ENCODE peak calls at places on chromosomes 13 and 19, in seven cellular contexts. One of them, this sample, is unnamed.
A peak's percentile ranks its signal among the peaks of the same experiment; 100 is the strongest.

GRCh38 chr13:100176781-100177389 is 88.0 kb downstream of the PCCA start:
- DNase-seq in endodermal cell: no peak
- DNase-seq in GM23248: peak; percentile 10
- DNase-seq in CD8-positive, alpha-beta T cell: no peak
- DNase-seq in spleen: no peak
- DNase-seq in heart right ventricle: no peak
- DNase-seq in SK-N-SH: peak; percentile 22
- DNase-seq in this sample: no peak

GRCh38 chr13:86830046-86830445 is 841.1 kb upstream of the SLITRK5 start:
- DNase-seq in spleen: no peak
- DNase-seq in SK-N-SH: no peak
- DNase-seq in CD8-positive, alpha-beta T cell: no peak
- DNase-seq in GM23248: no peak
- DNase-seq in endodermal cell: no peak
- DNase-seq in heart right ventricle: no peak
- DNase-seq in this sample: no peak

GRCh38 chr19:55369651-55370304 is 485 bp downstream of the IL11 start:
- DNase-seq in spleen: no peak
- DNase-seq in SK-N-SH: peak; percentile 96
- DNase-seq in GM23248: peak; percentile 95
- DNase-seq in heart right ventricle: no peak
- DNase-seq in endodermal cell: peak; percentile 95
- DNase-seq in CD8-positive, alpha-beta T cell: no peak
- DNase-seq in this sample: peak; percentile 50

GRCh38 chr19:18708452-18709231 is 25.2 kb downstream of the CRTC1 start:
- DNase-seq in GM23248: no peak
- DNase-seq in SK-N-SH: peak; percentile 22
- DNase-seq in heart right ventricle: no peak
- DNase-seq in CD8-positive, alpha-beta T cell: no peak
- DNase-seq in endodermal cell: no peak
- DNase-seq in spleen: no peak
- DNase-seq in this sample: no peak

GRCh38 chr19:49301165-49301865 is 23.7 kb downstream of the SLC6A16 start:
- DNase-seq in CD8-positive, alpha-beta T cell: peak; percentile 82
- DNase-seq in spleen: peak; percentile 97
- DNase-seq in GM23248: peak; percentile 60
- DNase-seq in SK-N-SH: peak; percentile 72
- DNase-seq in endodermal cell: peak; percentile 94
- DNase-seq in heart right ventricle: peak; percentile 83
- DNase-seq in this sample: peak; percentile 92

GRCh38 chr19:29247912-29248311 is 35.0 kb upstream of the UQCRFS1 start:
- DNase-seq in CD8-positive, alpha-beta T cell: no peak
- DNase-seq in spleen: no peak
- DNase-seq in SK-N-SH: no peak
- DNase-seq in endodermal cell: peak; percentile 68
- DNase-seq in heart right ventricle: no peak
- DNase-seq in GM23248: peak; percentile 10
- DNase-seq in this sample: no peak

GRCh38 chr13:109790951-109791605 is 4.7 kb upstream of the IRS2 start:
- DNase-seq in GM23248: peak; percentile 44
- DNase-seq in SK-N-SH: peak; percentile 69
- DNase-seq in CD8-positive, alpha-beta T cell: peak; percentile 50
- DNase-seq in endodermal cell: peak; percentile 75
- DNase-seq in heart right ventricle: no peak
- DNase-seq in spleen: no peak
- DNase-seq in this sample: peak; percentile 46

GRCh38 chr19:49910179-49910578 is 13.5 kb upstream of the IL4I1 start:
- DNase-seq in heart right ventricle: no peak
- DNase-seq in endodermal cell: no peak
- DNase-seq in GM23248: no peak
- DNase-seq in SK-N-SH: no peak
- DNase-seq in CD8-positive, alpha-beta T cell: no peak
- DNase-seq in spleen: no peak
- DNase-seq in this sample: no peak

GRCh38 chr13:32947886-32948285 is 68.3 kb upstream of the KL start:
- DNase-seq in CD8-positive, alpha-beta T cell: no peak
- DNase-seq in heart right ventricle: no peak
- DNase-seq in GM23248: no peak
- DNase-seq in spleen: no peak
- DNase-seq in endodermal cell: no peak
- DNase-seq in SK-N-SH: peak; percentile 69
- DNase-seq in this sample: no peak

GRCh38 chr13:47087841-47088240 is 191.0 kb upstream of the HTR2A start:
- DNase-seq in endodermal cell: no peak
- DNase-seq in GM23248: peak; percentile 90
- DNase-seq in SK-N-SH: no peak
- DNase-seq in spleen: no peak
- DNase-seq in CD8-positive, alpha-beta T cell: no peak
- DNase-seq in heart right ventricle: no peak
- DNase-seq in this sample: no peak

GRCh38 chr19:49073514-49074378 is 1.2 kb upstream of the KCNA7 start:
- DNase-seq in CD8-positive, alpha-beta T cell: no peak
- DNase-seq in heart right ventricle: no peak
- DNase-seq in SK-N-SH: peak; percentile 50
- DNase-seq in endodermal cell: peak; percentile 80
- DNase-seq in spleen: no peak
- DNase-seq in GM23248: peak; percentile 45
- DNase-seq in this sample: no peak

GRCh38 chr13:98697833-98698232 is 54.6 kb downstream of the SLC15A1 start:
- DNase-seq in heart right ventricle: no peak
- DNase-seq in endodermal cell: no peak
- DNase-seq in GM23248: no peak
- DNase-seq in SK-N-SH: no peak
- DNase-seq in spleen: no peak
- DNase-seq in CD8-positive, alpha-beta T cell: no peak
- DNase-seq in this sample: no peak

GRCh38 chr19:19372656-19373416 is 32.6 kb upstream of the GATAD2A start:
- DNase-seq in CD8-positive, alpha-beta T cell: peak; percentile 37
- DNase-seq in SK-N-SH: no peak
- DNase-seq in GM23248: peak; percentile 76
- DNase-seq in heart right ventricle: peak; percentile 64
- DNase-seq in spleen: peak; percentile 90
- DNase-seq in endodermal cell: no peak
- DNase-seq in this sample: peak; percentile 34

GRCh38 chr13:59398127-59398526 is 765.6 kb downstream of the DIAPH3 start:
- DNase-seq in endodermal cell: no peak
- DNase-seq in heart right ventricle: peak; percentile 22
- DNase-seq in spleen: no peak
- DNase-seq in SK-N-SH: peak; percentile 7
- DNase-seq in GM23248: no peak
- DNase-seq in CD8-positive, alpha-beta T cell: no peak
- DNase-seq in this sample: no peak

GRCh38 chr13:32409561-32410440 is 18.1 kb downstream of the N4BP2L1 start:
- DNase-seq in CD8-positive, alpha-beta T cell: no peak
- DNase-seq in SK-N-SH: no peak
- DNase-seq in spleen: no peak
- DNase-seq in endodermal cell: peak; percentile 88
- DNase-seq in GM23248: no peak
- DNase-seq in heart right ventricle: peak; percentile 46
- DNase-seq in this sample: peak; percentile 49

GRCh38 chr13:98629055-98629454 is 52.1 kb upstream of the STK24 start:
- DNase-seq in heart right ventricle: no peak
- DNase-seq in CD8-positive, alpha-beta T cell: no peak
- DNase-seq in GM23248: no peak
- DNase-seq in endodermal cell: no peak
- DNase-seq in spleen: no peak
- DNase-seq in SK-N-SH: no peak
- DNase-seq in this sample: no peak

GRCh38 chr19:8367327-8368001 is 3.5 kb downstream of the ANGPTL4 start:
- DNase-seq in CD8-positive, alpha-beta T cell: no peak
- DNase-seq in endodermal cell: peak; percentile 84
- DNase-seq in SK-N-SH: peak; percentile 95
- DNase-seq in heart right ventricle: peak; percentile 91
- DNase-seq in GM23248: peak; percentile 92
- DNase-seq in spleen: peak; percentile 78
- DNase-seq in this sample: peak; percentile 83

GRCh38 chr19:8366961-8367326 is 3.0 kb downstream of the ANGPTL4 start:
- DNase-seq in SK-N-SH: no peak
- DNase-seq in GM23248: peak; percentile 40
- DNase-seq in heart right ventricle: no peak
- DNase-seq in spleen: peak; percentile 47
- DNase-seq in endodermal cell: peak; percentile 49
- DNase-seq in CD8-positive, alpha-beta T cell: no peak
- DNase-seq in this sample: peak; percentile 41

GRCh38 chr19:8366121-8366581 is 2.2 kb downstream of the ANGPTL4 start:
- DNase-seq in SK-N-SH: no peak
- DNase-seq in GM23248: no peak
- DNase-seq in heart right ventricle: no peak
- DNase-seq in endodermal cell: no peak
- DNase-seq in CD8-positive, alpha-beta T cell: no peak
- DNase-seq in spleen: peak; percentile 55
- DNase-seq in this sample: no peak

GRCh38 chr19:8361921-8362793 is 1.8 kb upstream of the ANGPTL4 start:
- DNase-seq in CD8-positive, alpha-beta T cell: no peak
- DNase-seq in SK-N-SH: peak; percentile 84
- DNase-seq in endodermal cell: no peak
- DNase-seq in GM23248: peak; percentile 99
- DNase-seq in heart right ventricle: peak; percentile 93
- DNase-seq in spleen: peak; percentile 86
- DNase-seq in this sample: peak; percentile 86

GRCh38 chr19:8363803-8364771 is at the start of gene ANGPTL4:
- DNase-seq in GM23248: peak; percentile 81
- DNase-seq in SK-N-SH: peak; percentile 86
- DNase-seq in CD8-positive, alpha-beta T cell: peak; percentile 24
- DNase-seq in spleen: peak; percentile 69
- DNase-seq in heart right ventricle: peak; percentile 78
- DNase-seq in endodermal cell: peak; percentile 87
- DNase-seq in this sample: peak; percentile 77
- H3K4me3 ChIP-seq in GM23248: peak within 1 kb of the TSS; percentile 76
- H3K4me3 ChIP-seq in SK-N-SH: peak within 1 kb of the TSS; percentile 84
- H3K4me3 ChIP-seq in CD8-positive, alpha-beta T cell: peak within 1 kb of the TSS; percentile 35
- H3K4me3 ChIP-seq in spleen: peak within 1 kb of the TSS; percentile 72
- H3K4me3 ChIP-seq in heart right ventricle: peak within 1 kb of the TSS; percentile 66
- H3K4me3 ChIP-seq in endodermal cell: peak within 1 kb of the TSS; percentile 72
- H3K4me3 ChIP-seq in this sample: peak within 1 kb of the TSS; percentile 56

GRCh38 chr19:44992336-44993163 is 8.7 kb upstream of the RELB start:
- DNase-seq in heart right ventricle: no peak
- DNase-seq in GM23248: no peak
- DNase-seq in endodermal cell: no peak
- DNase-seq in SK-N-SH: no peak
- DNase-seq in CD8-positive, alpha-beta T cell: no peak
- DNase-seq in spleen: no peak
- DNase-seq in this sample: no peak

GRCh38 chr19:44988896-44989563 is 12.2 kb upstream of the RELB start:
- DNase-seq in CD8-positive, alpha-beta T cell: peak; percentile 64
- DNase-seq in endodermal cell: peak; percentile 92
- DNase-seq in SK-N-SH: peak; percentile 87
- DNase-seq in spleen: peak; percentile 89
- DNase-seq in heart right ventricle: peak; percentile 65
- DNase-seq in GM23248: peak; percentile 87
- DNase-seq in this sample: peak; percentile 73

GRCh38 chr19:44990459-44990858 is 10.8 kb upstream of the RELB start:
- DNase-seq in spleen: no peak
- DNase-seq in SK-N-SH: no peak
- DNase-seq in endodermal cell: no peak
- DNase-seq in CD8-positive, alpha-beta T cell: no peak
- DNase-seq in heart right ventricle: no peak
- DNase-seq in GM23248: no peak
- DNase-seq in this sample: no peak

GRCh38 chr19:44993526-44993925 is 7.7 kb upstream of the RELB start:
- DNase-seq in endodermal cell: no peak
- DNase-seq in heart right ventricle: no peak
- DNase-seq in GM23248: no peak
- DNase-seq in SK-N-SH: no peak
- DNase-seq in spleen: no peak
- DNase-seq in CD8-positive, alpha-beta T cell: no peak
- DNase-seq in this sample: no peak

DNA sequence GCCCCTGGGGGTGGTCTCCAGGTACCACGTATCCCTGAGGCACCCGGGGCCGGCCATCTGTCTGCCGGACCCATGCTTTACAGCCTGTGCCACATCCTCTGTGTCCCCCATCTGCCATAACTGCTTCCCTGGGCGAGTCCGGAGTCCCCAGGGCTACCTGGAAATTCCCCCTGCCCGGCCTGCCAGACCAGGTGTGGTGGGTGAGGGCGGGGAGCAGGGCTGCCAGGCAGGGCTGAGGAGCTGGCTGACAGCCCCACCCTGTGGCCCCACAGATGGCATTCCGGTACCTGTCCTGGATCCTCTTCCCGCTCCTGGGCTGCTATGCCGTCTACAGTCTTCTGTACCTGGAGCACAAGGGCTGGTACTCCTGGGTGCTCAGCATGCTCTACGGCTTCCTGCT is 10.3 kb upstream of the RELB start:
- DNase-seq in CD8-positive, alpha-beta T cell: no peak
- DNase-seq in spleen: no peak
- DNase-seq in heart right ventricle: no peak
- DNase-seq in GM23248: no peak
- DNase-seq in SK-N-SH: no peak
- DNase-seq in endodermal cell: no peak
- DNase-seq in this sample: no peak
- H3K4me1 ChIP-seq in CD8-positive, alpha-beta T cell: no peaks in the 10 kb centered on the region
- H3K4me1 ChIP-seq in spleen: peaks cover 13% of the 10 kb centered on the region
- H3K4me1 ChIP-seq in heart right ventricle: no peaks in the 10 kb centered on the region
- H3K4me1 ChIP-seq in GM23248: no peaks in the 10 kb centered on the region
- H3K4me1 ChIP-seq in SK-N-SH: no peaks in the 10 kb centered on the region
- H3K4me1 ChIP-seq in endodermal cell: no peaks in the 10 kb centered on the region
- H3K4me1 ChIP-seq in this sample: peaks cover 7% of the 10 kb centered on the region

GRCh38 chr19:57583521-57584416 is at the start of gene ZIK1:
- DNase-seq in heart right ventricle: peak; percentile 88
- DNase-seq in GM23248: peak; percentile 95
- DNase-seq in CD8-positive, alpha-beta T cell: peak; percentile 88
- DNase-seq in endodermal cell: peak; percentile 98
- DNase-seq in spleen: peak; percentile 96
- DNase-seq in SK-N-SH: peak; percentile 97
- DNase-seq in this sample: peak; percentile 97

GRCh38 chr19:57578487-57579205 is at the start of gene ZNF416:
- DNase-seq in CD8-positive, alpha-beta T cell: peak; percentile 96
- DNase-seq in spleen: peak; percentile 97
- DNase-seq in endodermal cell: peak; percentile 99
- DNase-seq in GM23248: peak; percentile 100
- DNase-seq in heart right ventricle: peak; percentile 95
- DNase-seq in SK-N-SH: peak; percentile 98
- DNase-seq in this sample: peak; percentile 100

GRCh38 chr19:57587529-57587928 is 3.6 kb downstream of the ZIK1 start:
- DNase-seq in CD8-positive, alpha-beta T cell: no peak
- DNase-seq in GM23248: peak; percentile 97
- DNase-seq in SK-N-SH: no peak
- DNase-seq in endodermal cell: no peak
- DNase-seq in heart right ventricle: no peak
- DNase-seq in spleen: no peak
- DNase-seq in this sample: no peak

DNA sequence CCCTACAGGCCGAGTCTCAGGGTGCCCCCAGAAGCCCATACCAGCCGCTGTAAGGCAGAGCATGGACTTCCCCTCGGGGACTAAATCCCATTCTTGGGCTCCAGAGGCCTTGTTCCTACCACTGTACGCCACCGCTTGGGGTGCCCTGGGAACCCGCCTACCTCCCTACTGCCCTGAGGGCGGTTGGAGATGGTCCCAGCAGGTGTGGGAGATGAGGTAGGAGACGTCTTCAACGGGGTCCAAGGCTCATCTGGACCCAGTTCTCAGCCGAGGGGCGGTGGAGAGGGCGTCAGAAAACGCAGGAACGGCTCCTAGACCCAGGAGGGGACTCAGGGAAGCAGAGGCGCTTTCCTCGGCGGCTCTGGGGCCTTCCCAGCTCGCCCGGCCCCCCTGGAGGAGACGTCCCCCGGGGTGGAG is 833 bp upstream of the ZIK1 start:
- DNase-seq in heart right ventricle: peak; percentile 9
- DNase-seq in endodermal cell: no peak
- DNase-seq in CD8-positive, alpha-beta T cell: no peak
- DNase-seq in SK-N-SH: no peak
- DNase-seq in spleen: no peak
- DNase-seq in GM23248: no peak
- DNase-seq in this sample: no peak
- H3K4me3 ChIP-seq in heart right ventricle: peak overlapping the region; percentile 63
- H3K4me3 ChIP-seq in endodermal cell: peak overlapping the region; percentile 94
- H3K4me3 ChIP-seq in CD8-positive, alpha-beta T cell: peak overlapping the region; percentile 59
- H3K4me3 ChIP-seq in SK-N-SH: no peak overlapping the region
- H3K4me3 ChIP-seq in spleen: peak overlapping the region; percentile 81
- H3K4me3 ChIP-seq in GM23248: no peak overlapping the region
- H3K4me3 ChIP-seq in this sample: peak overlapping the region; percentile 55

GRCh38 chr13:30463820-30464495 is 1.8 kb downstream of the HMGB1 start:
- DNase-seq in GM23248: peak; percentile 79
- DNase-seq in endodermal cell: peak; percentile 65
- DNase-seq in CD8-positive, alpha-beta T cell: peak; percentile 76
- DNase-seq in heart right ventricle: peak; percentile 57
- DNase-seq in SK-N-SH: no peak
- DNase-seq in spleen: peak; percentile 94
- DNase-seq in this sample: peak; percentile 67
- H3K4me1 ChIP-seq in GM23248: peaks cover 35% of the 10 kb centered on the region
- H3K4me1 ChIP-seq in endodermal cell: no peaks in the 10 kb centered on the region
- H3K4me1 ChIP-seq in CD8-positive, alpha-beta T cell: peaks cover 26% of the 10 kb centered on the region
- H3K4me1 ChIP-seq in heart right ventricle: peaks cover 46% of the 10 kb centered on the region
- H3K4me1 ChIP-seq in SK-N-SH: peaks cover 23% of the 10 kb centered on the region
- H3K4me1 ChIP-seq in spleen: peaks cover 55% of the 10 kb centered on the region
- H3K4me1 ChIP-seq in this sample: peaks cover 22% of the 10 kb centered on the region

This sample was measured in testis.